ENCODE peak calls at places on chromosome 20, in six cellular contexts. One of them, this sample, is unnamed.

GRCh38 chr20:6116763-6117162 is 6.1 kb downstream of the FERMT1 start:
- DNase-seq in transverse colon: no peak
- DNase-seq in ovary: no peak
- DNase-seq in sigmoid colon: no peak
- DNase-seq in stomach: no peak
- DNase-seq in HepG2: no peak
- DNase-seq in this sample: no peak

GRCh38 chr20:1377984-1378742 is 14.7 kb downstream of the FKBP1A start:
- DNase-seq in transverse colon: no peak
- DNase-seq in ovary: no peak
- DNase-seq in sigmoid colon: no peak
- DNase-seq in stomach: no peak
- DNase-seq in HepG2: peak
- DNase-seq in this sample: no peak

GRCh38 chr20:57619053-57619831 is 984 bp downstream of the ZBP1 start:
- DNase-seq in transverse colon: peak
- DNase-seq in ovary: no peak
- DNase-seq in sigmoid colon: no peak
- DNase-seq in stomach: peak
- DNase-seq in HepG2: no peak
- DNase-seq in this sample: no peak

GRCh38 chr20:40603057-40603651 is 85.9 kb downstream of the MAFB start:
- DNase-seq in transverse colon: no peak
- DNase-seq in ovary: no peak
- DNase-seq in sigmoid colon: no peak
- DNase-seq in stomach: no peak
- DNase-seq in HepG2: no peak
- DNase-seq in this sample: no peak

GRCh38 chr20:1474817-1475603 is 8.4 kb upstream of the NSFL1C start:
- DNase-seq in transverse colon: no peak
- DNase-seq in ovary: no peak
- DNase-seq in sigmoid colon: no peak
- DNase-seq in stomach: no peak
- DNase-seq in HepG2: no peak
- DNase-seq in this sample: no peak

GRCh38 chr20:8260837-8261241 is 128.8 kb downstream of the PLCB1 start:
- DNase-seq in transverse colon: no peak
- DNase-seq in ovary: no peak
- DNase-seq in sigmoid colon: no peak
- DNase-seq in stomach: no peak
- DNase-seq in HepG2: no peak
- DNase-seq in this sample: no peak

GRCh38 chr20:24490598-24490997 is 21.2 kb downstream of the SYNDIG1 start:
- DNase-seq in transverse colon: no peak
- DNase-seq in ovary: no peak
- DNase-seq in sigmoid colon: peak
- DNase-seq in stomach: no peak
- DNase-seq in HepG2: no peak
- DNase-seq in this sample: no peak

GRCh38 chr20:7673841-7674240 is 266.4 kb downstream of the HAO1 start:
- DNase-seq in transverse colon: no peak
- DNase-seq in ovary: no peak
- DNase-seq in sigmoid colon: no peak
- DNase-seq in stomach: no peak
- DNase-seq in HepG2: no peak
- DNase-seq in this sample: no peak

GRCh38 chr20:33408716-33409654 is 7.7 kb upstream of the CDK5RAP1 start:
- DNase-seq in transverse colon: no peak
- DNase-seq in ovary: no peak
- DNase-seq in sigmoid colon: no peak
- DNase-seq in stomach: no peak
- DNase-seq in HepG2: no peak
- DNase-seq in this sample: no peak

GRCh38 chr20:3221398-3222226 is 12.3 kb downstream of the ITPA start:
- DNase-seq in transverse colon: peak
- DNase-seq in ovary: no peak
- DNase-seq in sigmoid colon: no peak
- DNase-seq in stomach: peak
- DNase-seq in HepG2: no peak
- DNase-seq in this sample: no peak

GRCh38 chr20:1174787-1175186 is 10.0 kb downstream of the TMEM74B start:
- DNase-seq in transverse colon: no peak
- DNase-seq in ovary: no peak
- DNase-seq in sigmoid colon: no peak
- DNase-seq in stomach: no peak
- DNase-seq in HepG2: no peak
- DNase-seq in this sample: no peak

GRCh38 chr20:62860924-62861691 is 514 bp downstream of the TCFL5 start:
- DNase-seq in transverse colon: no peak
- DNase-seq in ovary: peak
- DNase-seq in sigmoid colon: no peak
- DNase-seq in stomach: no peak
- DNase-seq in HepG2: no peak
- DNase-seq in this sample: peak

GRCh38 chr20:25257130-25257529 is 9.2 kb downstream of the PYGB start:
- DNase-seq in transverse colon: peak
- DNase-seq in ovary: no peak
- DNase-seq in sigmoid colon: no peak
- DNase-seq in stomach: no peak
- DNase-seq in HepG2: no peak
- DNase-seq in this sample: no peak

GRCh38 chr20:62065669-62066338 is at the start of gene TAF4:
- DNase-seq in transverse colon: peak
- DNase-seq in ovary: peak
- DNase-seq in sigmoid colon: peak
- DNase-seq in stomach: peak
- DNase-seq in HepG2: peak
- DNase-seq in this sample: peak

GRCh38 chr20:25540273-25540672 is 45.1 kb downstream of the NINL start:
- DNase-seq in transverse colon: no peak
- DNase-seq in ovary: no peak
- DNase-seq in sigmoid colon: no peak
- DNase-seq in stomach: no peak
- DNase-seq in HepG2: no peak
- DNase-seq in this sample: no peak

GRCh38 chr20:25049261-25050060 is 8.5 kb downstream of the ACSS1 start:
- DNase-seq in transverse colon: peak
- DNase-seq in ovary: no peak
- DNase-seq in sigmoid colon: peak
- DNase-seq in stomach: peak
- DNase-seq in HepG2: no peak
- DNase-seq in this sample: no peak

GRCh38 chr20:59015411-59015810 is 3.8 kb upstream of the TUBB1 start:
- DNase-seq in transverse colon: no peak
- DNase-seq in ovary: no peak
- DNase-seq in sigmoid colon: peak
- DNase-seq in stomach: no peak
- DNase-seq in HepG2: no peak
- DNase-seq in this sample: no peak

GRCh38 chr20:10580700-10581099 is 93.1 kb downstream of the JAG1 start:
- DNase-seq in transverse colon: no peak
- DNase-seq in ovary: no peak
- DNase-seq in sigmoid colon: no peak
- DNase-seq in stomach: no peak
- DNase-seq in HepG2: no peak
- DNase-seq in this sample: no peak

GRCh38 chr20:35286899-35287508 is 2.4 kb upstream of the EIF6 start:
- DNase-seq in transverse colon: no peak
- DNase-seq in ovary: no peak
- DNase-seq in sigmoid colon: no peak
- DNase-seq in stomach: no peak
- DNase-seq in HepG2: no peak
- DNase-seq in this sample: no peak

GRCh38 chr20:20233041-20233514 is 134.8 kb upstream of the INSM1 start:
- DNase-seq in transverse colon: no peak
- DNase-seq in ovary: no peak
- DNase-seq in sigmoid colon: no peak
- DNase-seq in stomach: no peak
- DNase-seq in HepG2: no peak
- DNase-seq in this sample: peak

GRCh38 chr20:540391-541201 is 3.0 kb downstream of the CSNK2A1 start:
- DNase-seq in transverse colon: no peak
- DNase-seq in ovary: no peak
- DNase-seq in sigmoid colon: no peak
- DNase-seq in stomach: no peak
- DNase-seq in HepG2: peak
- DNase-seq in this sample: no peak

GRCh38 chr20:9996944-9997343 is 37.8 kb upstream of the ANKEF1 start:
- DNase-seq in transverse colon: no peak
- DNase-seq in ovary: no peak
- DNase-seq in sigmoid colon: no peak
- DNase-seq in stomach: no peak
- DNase-seq in HepG2: no peak
- DNase-seq in this sample: no peak

GRCh38 chr20:39333211-39333610 is 371.1 kb downstream of the DHX35 start:
- DNase-seq in transverse colon: no peak
- DNase-seq in ovary: no peak
- DNase-seq in sigmoid colon: no peak
- DNase-seq in stomach: no peak
- DNase-seq in HepG2: no peak
- DNase-seq in this sample: no peak

GRCh38 chr20:33373735-33374605 is 27.3 kb downstream of the CDK5RAP1 start:
- DNase-seq in transverse colon: no peak
- DNase-seq in ovary: no peak
- DNase-seq in sigmoid colon: no peak
- DNase-seq in stomach: no peak
- DNase-seq in HepG2: peak
- DNase-seq in this sample: no peak

GRCh38 chr20:63183422-63184146 is 32.3 kb downstream of the YTHDF1 start:
- DNase-seq in transverse colon: peak
- DNase-seq in ovary: peak
- DNase-seq in sigmoid colon: no peak
- DNase-seq in stomach: peak
- DNase-seq in HepG2: peak
- DNase-seq in this sample: peak

GRCh38 chr20:8853805-8854338 is 215.0 kb upstream of the PLCB4 start:
- DNase-seq in transverse colon: no peak
- DNase-seq in ovary: no peak
- DNase-seq in sigmoid colon: no peak
- DNase-seq in stomach: no peak
- DNase-seq in HepG2: peak
- DNase-seq in this sample: peak

GRCh38 chr20:53162251-53162835 is 190.2 kb downstream of the TSHZ2 start:
- DNase-seq in transverse colon: peak
- DNase-seq in ovary: peak
- DNase-seq in sigmoid colon: peak
- DNase-seq in stomach: no peak
- DNase-seq in HepG2: no peak
- DNase-seq in this sample: no peak

GRCh38 chr20:24618739-24619138 is 149.3 kb downstream of the SYNDIG1 start:
- DNase-seq in transverse colon: no peak
- DNase-seq in ovary: no peak
- DNase-seq in sigmoid colon: no peak
- DNase-seq in stomach: no peak
- DNase-seq in HepG2: no peak
- DNase-seq in this sample: no peak

GRCh38 chr20:17562804-17563305 is 7.0 kb upstream of the DSTN start:
- DNase-seq in transverse colon: no peak
- DNase-seq in ovary: no peak
- DNase-seq in sigmoid colon: no peak
- DNase-seq in stomach: no peak
- DNase-seq in HepG2: peak
- DNase-seq in this sample: no peak

DNA sequence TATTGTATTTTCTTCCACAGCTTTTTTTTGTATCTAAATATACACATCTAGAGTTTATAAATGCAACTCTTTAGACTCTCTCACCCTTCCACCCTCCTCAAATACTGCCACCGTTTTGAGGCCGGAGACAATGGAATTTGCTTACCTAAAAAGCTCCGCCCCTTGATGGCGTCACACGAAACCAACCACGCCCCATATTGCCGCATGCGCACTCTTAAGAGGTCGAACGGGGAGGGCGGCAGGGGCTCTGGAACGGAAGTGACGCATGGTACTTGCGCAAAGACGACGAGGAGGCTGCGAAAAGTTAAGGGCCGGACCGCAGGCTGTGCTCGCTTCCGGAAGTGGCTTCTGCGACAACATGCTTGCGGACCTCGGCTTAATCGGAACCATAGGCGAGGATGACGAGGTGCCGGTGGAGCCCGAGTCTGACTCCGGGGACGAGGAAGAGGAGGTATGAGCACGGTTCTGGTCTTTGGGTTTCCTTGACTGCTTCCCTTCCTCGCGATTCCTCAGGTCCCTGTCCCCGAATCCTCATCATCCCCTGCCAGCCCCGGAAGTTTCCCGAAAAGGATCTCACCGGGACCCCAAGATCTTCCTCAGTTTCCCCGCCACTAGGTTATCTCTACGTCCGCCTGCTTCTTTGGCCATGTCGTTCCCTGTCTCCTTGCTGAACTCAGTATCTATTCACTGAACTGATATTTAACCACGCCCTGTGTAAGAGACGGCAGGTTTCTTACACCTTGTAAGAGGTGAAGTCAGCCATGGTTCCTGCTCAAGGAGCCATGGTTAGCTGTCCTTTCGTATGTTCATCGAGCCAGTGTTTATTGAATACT is at the start of gene DDX27:
- DNase-seq in transverse colon: peak
- DNase-seq in ovary: peak
- DNase-seq in sigmoid colon: peak
- DNase-seq in stomach: peak
- DNase-seq in HepG2: peak
- DNase-seq in this sample: peak
- TF ChIP-seq EP300 in transverse colon: no peak
- TF ChIP-seq EP300 in ovary: peak
- TF ChIP-seq EP300 in sigmoid colon: no peak
- TF ChIP-seq EP300 in stomach: no peak
- TF ChIP-seq EP300 in HepG2: no peak
- TF ChIP-seq EP300 in this sample: no peak

GRCh38 chr20:4683261-4683660 is 38.4 kb upstream of the PRND start:
- DNase-seq in transverse colon: no peak
- DNase-seq in ovary: no peak
- DNase-seq in sigmoid colon: no peak
- DNase-seq in stomach: no peak
- DNase-seq in HepG2: no peak
- DNase-seq in this sample: no peak
- TF ChIP-seq EP300 in transverse colon: no peak
- TF ChIP-seq EP300 in ovary: no peak
- TF ChIP-seq EP300 in sigmoid colon: no peak
- TF ChIP-seq EP300 in stomach: no peak
- TF ChIP-seq EP300 in HepG2: no peak
- TF ChIP-seq EP300 in this sample: no peak

GRCh38 chr20:51354769-51355319 is 187.7 kb downstream of the NFATC2 start:
- DNase-seq in transverse colon: no peak
- DNase-seq in ovary: no peak
- DNase-seq in sigmoid colon: peak
- DNase-seq in stomach: no peak
- DNase-seq in HepG2: no peak
- DNase-seq in this sample: no peak
- TF ChIP-seq EP300 in transverse colon: no peak
- TF ChIP-seq EP300 in ovary: no peak
- TF ChIP-seq EP300 in sigmoid colon: no peak
- TF ChIP-seq EP300 in stomach: no peak
- TF ChIP-seq EP300 in HepG2: no peak
- TF ChIP-seq EP300 in this sample: no peak

GRCh38 chr20:44805991-44806729 is 4.2 kb downstream of the RIMS4 start:
- DNase-seq in transverse colon: no peak
- DNase-seq in ovary: peak
- DNase-seq in sigmoid colon: peak
- DNase-seq in stomach: no peak
- DNase-seq in HepG2: no peak
- DNase-seq in this sample: peak
- TF ChIP-seq EP300 in transverse colon: no peak
- TF ChIP-seq EP300 in ovary: no peak
- TF ChIP-seq EP300 in sigmoid colon: no peak
- TF ChIP-seq EP300 in stomach: no peak
- TF ChIP-seq EP300 in HepG2: no peak
- TF ChIP-seq EP300 in this sample: no peak

This sample was measured in SK-N-SH.